ENCODE peak calls at places on chromosomes 11 and 22, in seven cellular contexts. G, A, R, K, B, M and S are unnamed samples.

GRCh38 chr11:128417607-128418324 is 169.6 kb downstream of the ETS1 start:
- DNase-seq in A (no peak), K (no peak), M (no peak), R (no peak), B (no peak), G (no peak), S (no peak)

GRCh38 chr11:16336721-16337120 is 19.6 kb downstream of the SOX6 start:
- DNase-seq in G (no peak), R (no peak), B (no peak), M (no peak), K (no peak), A (no peak), S (no peak)

GRCh38 chr22:49971232-49972162 is 10.9 kb downstream of the PIM3 start:
- DNase-seq in G (no peak), K (no peak), R (peak; percentile 71), A (no peak), M (peak; percentile 62), B (peak; percentile 87), S (peak; percentile 61)

GRCh38 chr11:2208691-2209369 is 37.2 kb upstream of the TH start:
- DNase-seq in A (no peak), R (peak; percentile 72), M (peak; percentile 48), B (no peak), K (peak; percentile 12), G (no peak), S (peak; percentile 37)

GRCh38 chr22:39684702-39685281 is 114.2 kb downstream of the CACNA1I start:
- DNase-seq in A (no peak), K (no peak), M (no peak), B (no peak), R (no peak), G (no peak), S (no peak)

GRCh38 chr11:11657101-11657935 is 35.5 kb upstream of the GALNT18 start:
- DNase-seq in G (no peak), A (no peak), B (no peak), R (no peak), M (no peak), K (no peak), S (peak; percentile 57)

GRCh38 chr11:128678017-128678416 is 15.9 kb upstream of the FLI1 start:
- DNase-seq in B (no peak), R (no peak), K (no peak), M (no peak), G (no peak), A (no peak), S (no peak)

GRCh38 chr11:46159694-46160093 is 38.4 kb upstream of the PHF21A start:
- DNase-seq in G (no peak), B (peak; percentile 31), R (no peak), A (no peak), M (no peak), K (no peak), S (no peak)

GRCh38 chr11:15852179-15852578 is 504.2 kb downstream of the SOX6 start:
- DNase-seq in A (peak; percentile 19), B (peak; percentile 50), M (no peak), G (no peak), K (peak; percentile 13), R (no peak), S (peak; percentile 55)

GRCh38 chr22:39598017-39598965 is 27.7 kb downstream of the CACNA1I start:
- DNase-seq in G (no peak), B (peak; percentile 79), K (no peak), R (no peak), M (peak; percentile 95), A (peak; percentile 57), S (peak; percentile 86)

GRCh38 chr11:60396790-60397189 is 531 bp downstream of the MS4A14 start:
- DNase-seq in B (no peak), A (no peak), M (no peak), G (peak; percentile 47), K (no peak), R (no peak), S (no peak)

GRCh38 chr11:88779551-88779950 is 286.2 kb downstream of the GRM5 start:
- DNase-seq in K (peak; percentile 0), A (no peak), R (no peak), B (no peak), G (no peak), M (no peak), S (no peak)

GRCh38 chr11:16809901-16810668 is 71.6 kb downstream of the C11orf58 start:
- DNase-seq in G (no peak), K (no peak), R (no peak), A (no peak), M (no peak), B (no peak), S (peak; percentile 3)

GRCh38 chr22:22887621-22888503 is at the start of gene IGLL5:
- DNase-seq in R (no peak), M (no peak), A (no peak), G (no peak), B (no peak), K (no peak), S (no peak)

DNA sequence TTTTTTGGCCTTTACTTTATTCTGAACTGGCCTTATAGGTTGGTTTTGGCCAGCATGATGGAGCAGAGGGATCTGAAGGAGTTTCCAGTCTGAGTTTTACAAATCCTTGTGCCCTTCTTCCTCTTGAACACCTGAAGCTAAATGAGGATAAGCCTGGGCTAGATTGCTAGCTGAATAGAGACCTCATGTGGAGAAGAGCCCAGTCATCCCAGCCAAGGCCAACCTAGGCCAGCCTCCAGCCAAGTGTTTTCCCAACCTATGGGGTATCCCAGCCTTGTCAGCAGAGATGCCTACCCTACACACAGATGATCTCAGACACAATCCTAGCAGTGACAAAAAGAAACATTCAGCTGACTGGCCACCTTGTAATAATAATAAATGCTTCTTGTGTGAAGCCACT is 966 bp upstream of the CASP12 start:
- DNase-seq in A (no peak), M (no peak), K (no peak), R (no peak), B (no peak), G (no peak), S (no peak)
- TF ChIP-seq JUND in A (no peak), M (no peak), K (no peak), R (no peak), B (no peak), G (no peak), S (no peak)

DNA sequence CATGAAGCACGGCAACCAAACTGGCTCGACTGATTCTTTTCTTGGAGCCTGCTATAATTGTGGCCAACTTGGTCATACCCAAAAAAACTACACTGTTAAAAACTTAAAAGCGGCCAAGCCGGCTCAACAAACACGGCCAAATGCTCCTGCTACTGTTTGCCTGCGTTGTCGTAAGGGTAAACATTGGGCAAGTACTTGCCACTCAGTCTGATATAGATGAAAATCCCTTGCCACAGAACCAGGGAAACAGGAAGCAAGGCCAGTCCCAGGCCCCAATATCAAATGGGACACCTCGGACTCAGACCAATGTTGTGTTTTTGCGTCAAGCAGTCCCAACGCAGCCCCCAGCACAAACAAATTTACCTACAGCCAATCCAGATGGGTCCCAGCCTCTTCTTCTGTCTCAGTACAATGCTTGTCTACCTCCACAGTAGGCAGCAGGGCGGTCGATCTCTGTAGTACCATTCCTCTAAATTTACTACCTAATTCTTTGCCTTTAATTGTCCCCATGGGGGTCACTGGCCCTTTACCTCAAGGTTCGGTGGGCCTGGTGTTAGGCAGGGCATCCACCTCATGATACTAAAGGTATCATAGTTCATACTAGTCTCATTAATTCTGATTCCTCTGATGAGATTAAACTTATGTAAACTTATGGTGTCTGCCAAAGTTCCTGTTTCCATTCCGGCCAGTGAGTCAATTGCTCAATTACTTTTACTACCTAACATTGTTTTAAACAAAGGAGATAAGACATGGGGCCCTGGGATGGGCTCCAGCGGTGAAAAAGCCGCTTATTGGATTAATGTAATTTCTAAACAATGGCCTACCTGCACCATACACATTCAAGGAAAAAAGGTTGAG is 3.7 kb upstream of the COMT start:
- DNase-seq in R (no peak), M (no peak), B (no peak), G (no peak), K (peak; percentile 90), A (no peak), S (no peak)
- TF ChIP-seq JUND in R (no peak), M (no peak), B (no peak), G (no peak), K (no peak), A (no peak), S (no peak)

DNA sequence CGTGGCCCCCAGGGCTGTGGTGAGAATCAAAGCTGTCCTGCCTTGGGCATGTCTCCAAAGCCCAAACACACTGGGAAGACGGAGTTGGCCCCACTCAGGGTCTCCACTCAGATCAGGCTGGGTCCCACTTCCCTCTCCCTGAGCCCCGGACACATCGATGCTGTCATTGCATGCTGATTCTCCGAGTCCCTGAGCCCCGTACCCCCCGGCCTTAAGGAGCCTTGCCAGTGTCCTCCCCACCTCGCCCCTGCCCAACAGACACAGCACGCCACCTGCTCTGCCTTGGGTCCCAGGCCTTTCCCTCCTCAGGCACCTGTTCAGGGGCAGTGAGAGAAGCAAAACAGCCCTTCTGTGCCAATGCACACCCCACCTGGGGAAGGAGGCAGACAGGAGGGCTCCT is 14.6 kb downstream of the EIF1AD start:
- DNase-seq in G (no peak), K (no peak), A (no peak), R (peak; percentile 14), M (no peak), B (no peak), S (no peak)
- TF ChIP-seq JUND in G (no peak), K (no peak), A (no peak), R (no peak), M (no peak), B (no peak), S (no peak)

GRCh38 chr22:35575116-35575748 is 34.6 kb downstream of the RASD2 start:
- DNase-seq in K (no peak), A (no peak), R (peak; percentile 57), B (peak; percentile 16), G (no peak), M (no peak), S (no peak)
- TF ChIP-seq JUND in K (no peak), A (no peak), R (no peak), B (no peak), G (no peak), M (no peak), S (no peak)

GRCh38 chr11:119062779-119063178 is 4.8 kb upstream of the VPS11 start:
- DNase-seq in R (no peak), B (peak; percentile 87), M (no peak), A (no peak), K (no peak), G (no peak), S (no peak)
- TF ChIP-seq JUND in R (no peak), B (peak; percentile 61), M (no peak), A (peak; percentile 18), K (no peak), G (no peak), S (no peak)